ENCODE peak calls at places on chromosomes 5 and 9, in ten cellular contexts. B, D, F, A, I, N, M, V, G and R are unnamed samples.

GRCh38 chr5:135207866-135208265 is 173.8 kb upstream of the PITX1 start:
- DNase-seq in B (no peak), D (no peak), F (peak), A (no peak), I (no peak), N (no peak), M (no peak), V (no peak), G (no peak), R (no peak)

GRCh38 chr5:40017151-40017550 is 592.4 kb upstream of the DAB2 start:
- DNase-seq in B (no peak), D (no peak), F (no peak), A (no peak), I (no peak), N (no peak), M (no peak), V (no peak), G (no peak), R (no peak)

GRCh38 chr9:127714916-127715442 is 484 bp downstream of the PTRH1 start:
- DNase-seq in B (no peak), D (no peak), F (no peak), A (no peak), I (no peak), N (no peak), M (no peak), V (peak), G (no peak), R (no peak)

GRCh38 chr9:136668983-136669790 is 6.5 kb downstream of the EGFL7 start:
- DNase-seq in B (no peak), D (peak), F (no peak), A (no peak), I (no peak), N (no peak), M (peak), V (no peak), G (no peak), R (no peak)

GRCh38 chr9:128420060-128420650 is 502 bp upstream of the CERCAM start:
- DNase-seq in B (peak), D (peak), F (peak), A (peak), I (peak), N (peak), M (peak), V (peak), G (peak), R (peak)

GRCh38 chr5:172862165-172862801 is 28.2 kb downstream of the ERGIC1 start:
- DNase-seq in B (peak), D (no peak), F (no peak), A (peak), I (no peak), N (no peak), M (peak), V (no peak), G (no peak), R (no peak)

GRCh38 chr9:8287501-8287900 is 487.9 kb upstream of the DMAC1 start:
- DNase-seq in B (no peak), D (no peak), F (no peak), A (no peak), I (no peak), N (no peak), M (no peak), V (no peak), G (no peak), R (no peak)

GRCh38 chr5:134142806-134143205 is 28.3 kb downstream of the TCF7 start:
- DNase-seq in B (no peak), D (no peak), F (peak), A (peak), I (no peak), N (peak), M (no peak), V (no peak), G (peak), R (no peak)

GRCh38 chr5:73135429-73136276 is 15.3 kb downstream of the TMEM171 start:
- DNase-seq in B (peak), D (peak), F (no peak), A (no peak), I (no peak), N (no peak), M (peak), V (peak), G (no peak), R (no peak)

GRCh38 chr5:172816887-172817418 is 17.1 kb upstream of the ERGIC1 start:
- DNase-seq in B (peak), D (peak), F (no peak), A (peak), I (peak), N (no peak), M (peak), V (no peak), G (no peak), R (no peak)

GRCh38 chr5:150172563-150172962 is 6.0 kb downstream of the CDX1 start:
- DNase-seq in B (no peak), D (no peak), F (no peak), A (no peak), I (no peak), N (no peak), M (no peak), V (no peak), G (no peak), R (no peak)

GRCh38 chr9:123265833-123266232 is 2.6 kb downstream of the STRBP start:
- DNase-seq in B (no peak), D (no peak), F (no peak), A (no peak), I (no peak), N (no peak), M (no peak), V (peak), G (no peak), R (no peak)

GRCh38 chr5:147507480-147508126 is 2.3 kb downstream of the DPYSL3 start:
- DNase-seq in B (peak), D (no peak), F (no peak), A (no peak), I (peak), N (no peak), M (peak), V (no peak), G (peak), R (no peak)

GRCh38 chr5:61683926-61684325 is 351.9 kb downstream of the ZSWIM6 start:
- DNase-seq in B (no peak), D (no peak), F (no peak), A (no peak), I (no peak), N (no peak), M (no peak), V (no peak), G (no peak), R (no peak)

GRCh38 chr5:123089971-123090640 is 1.1 kb downstream of the PRDM6 start:
- DNase-seq in B (peak), D (peak), F (peak), A (no peak), I (peak), N (peak), M (no peak), V (peak), G (peak), R (peak)

GRCh38 chr9:137313956-137314560 is 12.0 kb upstream of the NRARP start:
- DNase-seq in B (no peak), D (peak), F (peak), A (peak), I (no peak), N (no peak), M (no peak), V (no peak), G (peak), R (no peak)

GRCh38 chr5:112125910-112126309 is 293.2 kb downstream of the EPB41L4A start:
- DNase-seq in B (peak), D (no peak), F (no peak), A (no peak), I (no peak), N (no peak), M (no peak), V (no peak), G (no peak), R (no peak)

GRCh38 chr5:2800035-2800434 is 48.6 kb upstream of the IRX2 start:
- DNase-seq in B (no peak), D (no peak), F (no peak), A (no peak), I (no peak), N (no peak), M (no peak), V (no peak), G (no peak), R (no peak)

GRCh38 chr5:159515909-159516415 is 185.7 kb upstream of the IL12B start:
- DNase-seq in B (peak), D (peak), F (peak), A (peak), I (peak), N (peak), M (peak), V (peak), G (no peak), R (peak)

GRCh38 chr5:98414938-98415337 is 358.5 kb upstream of the RGMB start:
- DNase-seq in B (peak), D (no peak), F (no peak), A (no peak), I (peak), N (no peak), M (peak), V (no peak), G (no peak), R (no peak)

GRCh38 chr9:77399964-77400363 is 222.6 kb downstream of the VPS13A start:
- DNase-seq in B (no peak), D (no peak), F (no peak), A (no peak), I (no peak), N (no peak), M (no peak), V (no peak), G (no peak), R (no peak)

GRCh38 chr9:134951994-134952393 is 34.3 kb upstream of the FCN1 start:
- DNase-seq in B (no peak), D (no peak), F (no peak), A (no peak), I (no peak), N (no peak), M (no peak), V (no peak), G (no peak), R (no peak)

GRCh38 chr5:82620957-82621600 is 342.9 kb upstream of the RPS23 start:
- DNase-seq in B (no peak), D (no peak), F (no peak), A (no peak), I (no peak), N (no peak), M (peak), V (no peak), G (no peak), R (no peak)
- H3K4me3 ChIP-seq in B (no peak), D (no peak), F (no peak), A (no peak), I (no peak), N (no peak), M (no peak), V (no peak), G (no peak), R (no peak)

DNA sequence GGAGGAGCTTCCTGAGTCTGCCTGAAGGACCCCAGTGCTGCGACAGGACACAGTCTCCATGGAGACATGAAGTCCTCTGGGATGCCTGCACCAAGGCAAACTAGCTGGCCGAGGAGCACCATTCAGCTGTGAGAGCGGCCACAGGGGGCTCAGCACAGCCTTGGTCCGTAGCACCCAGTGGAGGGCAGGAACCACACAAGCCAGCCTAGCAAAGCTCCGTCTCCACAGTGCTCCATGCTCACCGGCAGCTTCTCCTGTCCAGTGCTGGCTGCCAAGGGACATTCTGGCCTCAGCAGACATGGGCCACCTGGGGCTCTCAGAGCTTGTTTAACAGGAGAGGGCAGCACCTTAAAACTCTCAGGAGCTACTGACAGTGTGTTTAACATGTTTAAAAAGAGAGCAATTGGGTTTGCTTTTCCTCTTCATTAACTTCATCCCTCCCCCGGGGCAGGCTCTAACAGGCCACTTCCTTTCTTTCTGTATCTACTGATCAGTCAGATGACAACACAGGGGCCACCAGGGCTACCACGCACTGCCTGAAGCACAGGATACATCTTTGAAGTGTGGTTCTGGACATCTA is 57.0 kb downstream of the SECISBP2 start:
- DNase-seq in B (no peak), D (no peak), F (no peak), A (no peak), I (peak), N (no peak), M (peak), V (no peak), G (no peak), R (no peak)
- TF ChIP-seq CTCF in B (no peak), D (no peak), F (no peak), A (no peak), I (no peak), N (no peak), M (no peak), V (no peak), G (no peak), R (no peak)

GRCh38 chr9:129889936-129890717 is 54.9 kb downstream of the USP20 start:
- DNase-seq in B (no peak), D (no peak), F (peak), A (no peak), I (no peak), N (peak), M (no peak), V (peak), G (no peak), R (peak)
- H3K4me3 ChIP-seq in B (no peak), D (no peak), F (peak), A (no peak), I (no peak), N (peak), M (no peak), V (peak), G (peak), R (peak)

GRCh38 chr5:55920784-55921183 is 69.6 kb downstream of the IL31RA start:
- DNase-seq in B (no peak), D (peak), F (no peak), A (no peak), I (peak), N (no peak), M (peak), V (peak), G (no peak), R (no peak)
- TF ChIP-seq CTCF in B (peak), D (peak), F (no peak), A (no peak), I (peak), N (no peak), M (peak), V (peak), G (no peak), R (no peak)

GRCh38 chr5:56669534-56670483 is 145.5 kb upstream of the MAP3K1 start:
- DNase-seq in B (peak), D (no peak), F (no peak), A (peak), I (peak), N (peak), M (peak), V (peak), G (peak), R (peak)
- H3K4me3 ChIP-seq in B (no peak), D (no peak), F (no peak), A (no peak), I (no peak), N (no peak), M (peak), V (no peak), G (no peak), R (no peak)

GRCh38 chr9:106482733-106483132 is 380.2 kb upstream of the ZNF462 start:
- DNase-seq in B (no peak), D (no peak), F (no peak), A (no peak), I (peak), N (no peak), M (peak), V (no peak), G (no peak), R (no peak)
- TF ChIP-seq CTCF in B (no peak), D (no peak), F (no peak), A (no peak), I (no peak), N (no peak), M (no peak), V (no peak), G (no peak), R (no peak)

GRCh38 chr9:5510991-5511390 is 660 bp downstream of the PDCD1LG2 start:
- DNase-seq in B (peak), D (no peak), F (no peak), A (no peak), I (no peak), N (no peak), M (no peak), V (no peak), G (no peak), R (no peak)
- H3K4me3 ChIP-seq in B (peak), D (no peak), F (peak), A (no peak), I (peak), N (peak), M (peak), V (no peak), G (no peak), R (peak)

GRCh38 chr5:178496219-178496618 is 94.0 kb downstream of the COL23A1 start:
- DNase-seq in B (no peak), D (no peak), F (no peak), A (no peak), I (no peak), N (no peak), M (no peak), V (no peak), G (no peak), R (no peak)
- TF ChIP-seq CTCF in B (no peak), D (no peak), F (no peak), A (no peak), I (no peak), N (no peak), M (no peak), V (no peak), G (no peak), R (no peak)